ENCODE peak calls at places on chromosomes 1 and 21, in five cellular contexts. Z, E, W, K and Y are unnamed samples.
A peak's percentile ranks its signal among the peaks of the same experiment; 100 is the strongest.

GRCh38 chr1:113118266-113118665 is 45.3 kb downstream of the LRIG2 start:
- DNase-seq in Z (no peak), E (no peak), W (no peak), K (no peak), Y (peak; percentile 57)

GRCh38 chr1:154697710-154698109 is 89.7 kb upstream of the ADAR start:
- DNase-seq in Z (peak; percentile 35), E (no peak), W (no peak), K (no peak), Y (peak; percentile 35)

GRCh38 chr1:239538244-239538988 is 152.0 kb downstream of the CHRM3 start:
- DNase-seq in Z (no peak), E (no peak), W (peak; percentile 1), K (no peak), Y (no peak)

GRCh38 chr1:72186733-72187307 is 95.5 kb downstream of the NEGR1 start:
- DNase-seq in Z (peak; percentile 57), E (no peak), W (peak; percentile 50), K (no peak), Y (peak; percentile 49)

GRCh38 chr1:88946845-88947244 is 45.6 kb downstream of the KYAT3 start:
- DNase-seq in Z (peak; percentile 58), E (no peak), W (peak; percentile 50), K (no peak), Y (peak; percentile 62)

GRCh38 chr21:42941696-42942085 is 16.3 kb upstream of the ERVH48-1 start:
- DNase-seq in Z (no peak), E (no peak), W (no peak), K (no peak), Y (no peak)

GRCh38 chr21:43644609-43645008 is 14.7 kb downstream of the HSF2BP start:
- DNase-seq in Z (peak; percentile 44), E (no peak), W (peak; percentile 29), K (no peak), Y (peak; percentile 58)

GRCh38 chr1:19363526-19364152 is 51.5 kb downstream of the SLC66A1 start:
- DNase-seq in Z (no peak), E (no peak), W (no peak), K (no peak), Y (no peak)

GRCh38 chr1:43801203-43801602 is 93.9 kb downstream of the ST3GAL3 start:
- DNase-seq in Z (no peak), E (no peak), W (no peak), K (no peak), Y (no peak)

GRCh38 chr1:41898191-41898713 is 20.5 kb downstream of the HIVEP3 start:
- DNase-seq in Z (peak; percentile 75), E (no peak), W (peak; percentile 69), K (no peak), Y (peak; percentile 73)

GRCh38 chr1:54835970-54836369 is 34.8 kb upstream of the TTC22 start:
- DNase-seq in Z (no peak), E (no peak), W (no peak), K (no peak), Y (no peak)

GRCh38 chr1:64199154-64199553 is 4.3 kb upstream of the UBE2U start:
- DNase-seq in Z (no peak), E (no peak), W (no peak), K (no peak), Y (peak; percentile 43)

GRCh38 chr1:10704383-10704882 is 92.0 kb downstream of the CASZ1 start:
- DNase-seq in Z (no peak), E (no peak), W (no peak), K (no peak), Y (no peak)

GRCh38 chr1:35448344-35448801 is 108.8 kb downstream of the KIAA0319L start:
- DNase-seq in Z (peak; percentile 98), E (no peak), W (peak; percentile 99), K (no peak), Y (peak; percentile 99)

GRCh38 chr1:227396539-227397355 is 78.5 kb upstream of the CDC42BPA start:
- DNase-seq in Z (no peak), E (peak; percentile 33), W (no peak), K (no peak), Y (no peak)

GRCh38 chr1:228304766-228305395 is 97.0 kb downstream of the OBSCN start:
- DNase-seq in Z (no peak), E (no peak), W (no peak), K (peak; percentile 5), Y (no peak)

GRCh38 chr1:217029311-217030157 is 306.3 kb upstream of the ESRRG start:
- DNase-seq in Z (peak; percentile 78), E (peak; percentile 3), W (peak; percentile 70), K (no peak), Y (peak; percentile 56)

GRCh38 chr1:52867060-52867845 is 24.7 kb downstream of the ZYG11A start:
- DNase-seq in Z (no peak), E (peak; percentile 43), W (no peak), K (no peak), Y (no peak)

GRCh38 chr1:33015216-33015615 is 21.5 kb downstream of the AK2 start:
- DNase-seq in Z (no peak), E (no peak), W (peak; percentile 52), K (no peak), Y (no peak)

GRCh38 chr1:101136739-101137138 is 100.1 kb upstream of the S1PR1 start:
- DNase-seq in Z (peak; percentile 47), E (no peak), W (peak; percentile 44), K (no peak), Y (peak; percentile 11)

GRCh38 chr1:192168964-192169363 is 10.7 kb downstream of the RGS18 start:
- DNase-seq in Z (no peak), E (no peak), W (no peak), K (no peak), Y (no peak)

GRCh38 chr1:26745191-26745590 is 42.6 kb upstream of the PIGV start:
- DNase-seq in Z (no peak), E (no peak), W (peak; percentile 28), K (no peak), Y (peak; percentile 46)

GRCh38 chr1:107689157-107689556 is 275.8 kb downstream of the VAV3 start:
- DNase-seq in Z (no peak), E (no peak), W (no peak), K (no peak), Y (no peak)

GRCh38 chr1:245953876-245954660 is 553.0 kb downstream of the SMYD3 start:
- DNase-seq in Z (no peak), E (no peak), W (no peak), K (no peak), Y (peak; percentile 10)

GRCh38 chr21:41610042-41610839 is 102.3 kb upstream of the TMPRSS2 start:
- DNase-seq in Z (peak; percentile 67), E (peak; percentile 74), W (peak; percentile 60), K (peak; percentile 32), Y (peak; percentile 73)

GRCh38 chr1:186042216-186042615 is 308.0 kb downstream of the HMCN1 start:
- DNase-seq in Z (peak; percentile 42), E (no peak), W (no peak), K (no peak), Y (no peak)
- TF ChIP-seq CTCF in Z (no peak), E (no peak), W (no peak), K (no peak), Y (no peak)

GRCh38 chr21:45544449-45545235 is 2.4 kb upstream of the SLC19A1 start:
- DNase-seq in Z (no peak), E (no peak), W (no peak), K (no peak), Y (no peak)

GRCh38 chr21:45543710-45544448 is 1.6 kb upstream of the SLC19A1 start:
- DNase-seq in Z (no peak), E (no peak), W (no peak), K (no peak), Y (no peak)

GRCh38 chr21:45542242-45542666 is at the start of gene SLC19A1:
- DNase-seq in Z (peak; percentile 46), E (peak; percentile 81), W (peak; percentile 51), K (peak; percentile 80), Y (peak; percentile 47)

GRCh38 chr21:45542667-45543370 is 579 bp upstream of the SLC19A1 start:
- DNase-seq in Z (no peak), E (no peak), W (no peak), K (no peak), Y (no peak)

GRCh38 chr21:45543371-45543709 is 1.1 kb upstream of the SLC19A1 start:
- DNase-seq in Z (no peak), E (no peak), W (no peak), K (no peak), Y (no peak)
- H3K4me3 ChIP-seq in Z (no peak overlapping the region), E (no peak overlapping the region), W (no peak overlapping the region), K (no peak overlapping the region), Y (no peak overlapping the region)

DNA sequence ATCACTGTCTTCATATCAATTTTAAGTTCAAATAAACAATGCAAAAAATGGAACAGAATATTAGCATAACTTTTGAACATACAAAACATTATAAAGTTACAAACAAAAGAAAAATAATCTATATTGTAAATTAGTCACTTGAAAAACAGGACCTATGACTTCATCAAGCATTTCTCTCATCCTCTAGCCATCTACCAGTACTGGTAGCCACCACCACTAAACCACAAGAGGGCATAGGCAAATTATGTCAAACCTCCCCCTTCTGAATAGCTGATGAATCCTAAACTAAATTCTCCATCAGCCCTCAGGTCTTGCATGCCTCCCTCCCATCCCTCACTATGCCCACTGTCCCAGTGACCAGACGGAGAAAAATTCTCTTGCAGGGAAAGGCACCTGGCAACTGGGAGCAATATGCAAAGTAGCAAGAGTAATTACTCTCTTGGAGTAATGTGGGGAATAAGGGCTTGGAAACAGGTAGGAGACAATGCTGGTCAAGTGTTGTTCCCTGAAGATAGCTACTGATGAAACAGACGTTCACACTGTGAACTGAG is 37.1 kb downstream of the SSX2IP start:
- DNase-seq in Z (peak; percentile 9), E (no peak), W (peak; percentile 30), K (no peak), Y (peak; percentile 52)
- TF ChIP-seq CTCF in Z (no peak), E (no peak), W (no peak), K (no peak), Y (peak; percentile 28)

GRCh38 chr1:58903450-58904298 is 119.8 kb upstream of the JUN start:
- DNase-seq in Z (peak; percentile 93), E (peak; percentile 86), W (peak; percentile 94), K (peak; percentile 96), Y (peak; percentile 92)
- H3K4me3 ChIP-seq in Z (peak overlapping the region; percentile 64), E (peak overlapping the region; percentile 48), W (peak overlapping the region; percentile 44), K (peak overlapping the region; percentile 44), Y (peak overlapping the region; percentile 45)

GRCh38 chr21:23130308-23130707 is 2132.1 kb downstream of the NCAM2 start:
- DNase-seq in Z (no peak), E (no peak), W (no peak), K (no peak), Y (no peak)

GRCh38 chr21:23127973-23128372 is 2129.8 kb downstream of the NCAM2 start:
- DNase-seq in Z (no peak), E (no peak), W (no peak), K (no peak), Y (no peak)

GRCh38 chr21:23131177-23131576 is 2133.0 kb downstream of the NCAM2 start:
- DNase-seq in Z (no peak), E (peak; percentile 4), W (no peak), K (no peak), Y (no peak)
- TF ChIP-seq CTCF in Z (no peak), E (no peak), W (no peak), K (no peak), Y (no peak)